ENCODE peak calls at places on chromosome 6, in four cellular contexts. One of them, this sample, is unnamed.

GRCh38 chr6:6434723-6435122 is 114.3 kb upstream of the F13A1 start:
- DNase-seq in body of pancreas: no peak
- DNase-seq in tibial nerve: no peak
- DNase-seq in cardiac muscle cell: no peak
- DNase-seq in this sample: no peak

GRCh38 chr6:33392168-33392947 is 735 bp downstream of the KIFC1 start:
- DNase-seq in body of pancreas: no peak
- DNase-seq in cardiac muscle cell: peak
- DNase-seq in tibial nerve: no peak
- DNase-seq in this sample: no peak

GRCh38 chr6:143451531-143451930 is 926 bp downstream of the PEX3 start:
- DNase-seq in cardiac muscle cell: no peak
- DNase-seq in tibial nerve: no peak
- DNase-seq in body of pancreas: no peak
- DNase-seq in this sample: no peak

GRCh38 chr6:4319992-4320683 is 184.8 kb upstream of the ECI2 start:
- DNase-seq in body of pancreas: no peak
- DNase-seq in cardiac muscle cell: peak
- DNase-seq in tibial nerve: no peak
- DNase-seq in this sample: no peak

GRCh38 chr6:93786474-93787330 is 367.3 kb upstream of the EPHA7 start:
- DNase-seq in body of pancreas: no peak
- DNase-seq in tibial nerve: no peak
- DNase-seq in cardiac muscle cell: peak
- DNase-seq in this sample: no peak

GRCh38 chr6:105759946-105760345 is 326.2 kb upstream of the PRDM1 start:
- DNase-seq in cardiac muscle cell: no peak
- DNase-seq in tibial nerve: no peak
- DNase-seq in body of pancreas: no peak
- DNase-seq in this sample: no peak

GRCh38 chr6:41741625-41742490 is 5.3 kb downstream of the PGC start:
- DNase-seq in tibial nerve: no peak
- DNase-seq in cardiac muscle cell: no peak
- DNase-seq in body of pancreas: no peak
- DNase-seq in this sample: no peak

GRCh38 chr6:155452576-155452975 is 3.1 kb downstream of the NOX3 start:
- DNase-seq in tibial nerve: no peak
- DNase-seq in cardiac muscle cell: no peak
- DNase-seq in body of pancreas: no peak
- DNase-seq in this sample: no peak

GRCh38 chr6:26351544-26351953 is 13.4 kb upstream of the BTN3A2 start:
- DNase-seq in cardiac muscle cell: peak
- DNase-seq in body of pancreas: no peak
- DNase-seq in tibial nerve: no peak
- DNase-seq in this sample: no peak

GRCh38 chr6:11043961-11044711 is at the start of gene ELOVL2:
- DNase-seq in body of pancreas: peak
- DNase-seq in tibial nerve: no peak
- DNase-seq in cardiac muscle cell: peak
- DNase-seq in this sample: no peak

GRCh38 chr6:968791-969190 is 275.9 kb upstream of the EXOC2 start:
- DNase-seq in body of pancreas: no peak
- DNase-seq in tibial nerve: no peak
- DNase-seq in cardiac muscle cell: no peak
- DNase-seq in this sample: no peak

GRCh38 chr6:166592818-166593217 is 6.3 kb upstream of the RAMACL start:
- DNase-seq in cardiac muscle cell: peak
- DNase-seq in body of pancreas: no peak
- DNase-seq in tibial nerve: no peak
- DNase-seq in this sample: no peak

GRCh38 chr6:36377594-36377993 is 9.9 kb downstream of the ETV7 start:
- DNase-seq in tibial nerve: no peak
- DNase-seq in cardiac muscle cell: no peak
- DNase-seq in body of pancreas: no peak
- DNase-seq in this sample: no peak

GRCh38 chr6:131840441-131840840 is 32.6 kb downstream of the ENPP1 start:
- DNase-seq in cardiac muscle cell: no peak
- DNase-seq in tibial nerve: no peak
- DNase-seq in body of pancreas: no peak
- DNase-seq in this sample: no peak

GRCh38 chr6:31659649-31660223 is 842 bp downstream of the C6orf47 start:
- DNase-seq in cardiac muscle cell: peak
- DNase-seq in tibial nerve: no peak
- DNase-seq in body of pancreas: no peak
- DNase-seq in this sample: no peak

GRCh38 chr6:166408936-166409755 is 26.4 kb upstream of the MPC1 start:
- DNase-seq in cardiac muscle cell: no peak
- DNase-seq in tibial nerve: no peak
- DNase-seq in body of pancreas: no peak
- DNase-seq in this sample: peak

GRCh38 chr6:120005292-120005976 is 655.9 kb upstream of the MAN1A1 start:
- DNase-seq in cardiac muscle cell: no peak
- DNase-seq in body of pancreas: no peak
- DNase-seq in tibial nerve: no peak
- DNase-seq in this sample: no peak
- H3K4me3 ChIP-seq in cardiac muscle cell: no peak
- H3K4me3 ChIP-seq in body of pancreas: no peak
- H3K4me3 ChIP-seq in tibial nerve: no peak
- H3K4me3 ChIP-seq in this sample: no peak

DNA sequence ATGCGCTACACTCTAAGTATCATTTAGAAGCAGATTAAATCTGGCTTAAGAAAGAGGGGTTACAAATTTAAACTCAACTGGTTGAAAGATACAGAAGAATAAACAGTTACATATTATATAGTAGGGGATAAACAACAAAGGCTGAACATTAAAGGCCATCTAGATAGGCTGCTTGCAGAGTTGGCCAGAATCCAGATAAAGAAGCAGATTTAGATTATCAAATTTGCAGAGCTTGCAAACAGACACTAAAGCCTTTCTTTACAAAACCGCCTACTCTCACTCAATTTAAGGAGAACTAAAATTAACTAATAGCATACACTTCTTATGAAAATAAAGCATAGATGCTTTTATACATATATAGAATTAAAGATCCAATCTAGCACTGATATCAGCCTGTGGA is 93.1 kb downstream of the SESN1 start:
- DNase-seq in body of pancreas: no peak
- DNase-seq in tibial nerve: no peak
- DNase-seq in cardiac muscle cell: peak
- DNase-seq in this sample: no peak
- H3K4me3 ChIP-seq in body of pancreas: no peak
- H3K4me3 ChIP-seq in tibial nerve: peak
- H3K4me3 ChIP-seq in cardiac muscle cell: no peak
- H3K4me3 ChIP-seq in this sample: peak

GRCh38 chr6:15365273-15365687 is 119.4 kb downstream of the JARID2 start:
- DNase-seq in tibial nerve: peak
- DNase-seq in body of pancreas: peak
- DNase-seq in cardiac muscle cell: peak
- DNase-seq in this sample: peak

GRCh38 chr6:15364401-15365037 is 118.7 kb downstream of the JARID2 start:
- DNase-seq in cardiac muscle cell: no peak
- DNase-seq in tibial nerve: no peak
- DNase-seq in body of pancreas: no peak
- DNase-seq in this sample: no peak

GRCh38 chr6:15368186-15368585 is 122.3 kb downstream of the JARID2 start:
- DNase-seq in cardiac muscle cell: peak
- DNase-seq in tibial nerve: no peak
- DNase-seq in body of pancreas: no peak
- DNase-seq in this sample: no peak

GRCh38 chr6:15366879-15367278 is 121.0 kb downstream of the JARID2 start:
- DNase-seq in body of pancreas: no peak
- DNase-seq in cardiac muscle cell: no peak
- DNase-seq in tibial nerve: no peak
- DNase-seq in this sample: no peak

GRCh38 chr6:15366003-15366535 is 120.2 kb downstream of the JARID2 start:
- DNase-seq in cardiac muscle cell: no peak
- DNase-seq in tibial nerve: no peak
- DNase-seq in body of pancreas: no peak
- DNase-seq in this sample: no peak
- H3K4me3 ChIP-seq in cardiac muscle cell: no peak
- H3K4me3 ChIP-seq in tibial nerve: no peak
- H3K4me3 ChIP-seq in body of pancreas: no peak
- H3K4me3 ChIP-seq in this sample: no peak

GRCh38 chr6:13709698-13710551 is 1.7 kb downstream of the RANBP9 start:
- DNase-seq in body of pancreas: no peak
- DNase-seq in cardiac muscle cell: peak
- DNase-seq in tibial nerve: no peak
- DNase-seq in this sample: no peak

GRCh38 chr6:13711726-13712484 is at the start of gene RANBP9:
- DNase-seq in tibial nerve: peak
- DNase-seq in body of pancreas: peak
- DNase-seq in cardiac muscle cell: peak
- DNase-seq in this sample: peak

GRCh38 chr6:13711384-13711725 is 280 bp downstream of the RANBP9 start:
- DNase-seq in body of pancreas: no peak
- DNase-seq in tibial nerve: no peak
- DNase-seq in cardiac muscle cell: no peak
- DNase-seq in this sample: no peak

GRCh38 chr6:13710552-13711383 is 867 bp downstream of the RANBP9 start:
- DNase-seq in body of pancreas: peak
- DNase-seq in tibial nerve: no peak
- DNase-seq in cardiac muscle cell: no peak
- DNase-seq in this sample: peak

DNA sequence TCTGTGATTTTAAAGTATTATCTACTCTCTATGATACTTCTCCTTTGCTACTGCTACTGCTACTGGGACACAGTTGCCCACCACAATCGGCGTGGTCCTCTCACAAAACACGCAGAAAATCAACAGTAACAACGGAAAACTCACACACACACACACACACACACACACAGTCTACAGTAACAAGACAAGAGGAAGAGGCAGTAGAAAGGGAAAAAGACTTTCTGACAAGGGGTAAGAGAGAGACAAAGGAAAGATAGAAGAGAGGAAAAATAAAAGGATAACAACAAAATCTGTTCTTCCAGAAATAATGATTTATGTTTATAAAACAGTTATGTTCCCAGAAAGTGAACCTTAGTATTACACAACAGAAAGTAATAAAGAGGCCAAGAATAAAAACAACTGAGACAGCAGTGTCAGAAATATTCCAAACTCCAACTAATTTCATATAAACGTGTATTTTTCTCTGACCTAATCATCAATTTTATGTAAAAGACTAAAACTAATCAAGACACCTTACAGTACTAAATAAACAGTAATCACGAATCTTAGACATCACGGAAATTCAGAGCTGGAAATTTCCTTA is 2.9 kb downstream of the RANBP9 start:
- DNase-seq in body of pancreas: no peak
- DNase-seq in cardiac muscle cell: peak
- DNase-seq in tibial nerve: no peak
- DNase-seq in this sample: no peak
- H3K4me3 ChIP-seq in body of pancreas: peak
- H3K4me3 ChIP-seq in cardiac muscle cell: peak
- H3K4me3 ChIP-seq in tibial nerve: peak
- H3K4me3 ChIP-seq in this sample: peak

DNA sequence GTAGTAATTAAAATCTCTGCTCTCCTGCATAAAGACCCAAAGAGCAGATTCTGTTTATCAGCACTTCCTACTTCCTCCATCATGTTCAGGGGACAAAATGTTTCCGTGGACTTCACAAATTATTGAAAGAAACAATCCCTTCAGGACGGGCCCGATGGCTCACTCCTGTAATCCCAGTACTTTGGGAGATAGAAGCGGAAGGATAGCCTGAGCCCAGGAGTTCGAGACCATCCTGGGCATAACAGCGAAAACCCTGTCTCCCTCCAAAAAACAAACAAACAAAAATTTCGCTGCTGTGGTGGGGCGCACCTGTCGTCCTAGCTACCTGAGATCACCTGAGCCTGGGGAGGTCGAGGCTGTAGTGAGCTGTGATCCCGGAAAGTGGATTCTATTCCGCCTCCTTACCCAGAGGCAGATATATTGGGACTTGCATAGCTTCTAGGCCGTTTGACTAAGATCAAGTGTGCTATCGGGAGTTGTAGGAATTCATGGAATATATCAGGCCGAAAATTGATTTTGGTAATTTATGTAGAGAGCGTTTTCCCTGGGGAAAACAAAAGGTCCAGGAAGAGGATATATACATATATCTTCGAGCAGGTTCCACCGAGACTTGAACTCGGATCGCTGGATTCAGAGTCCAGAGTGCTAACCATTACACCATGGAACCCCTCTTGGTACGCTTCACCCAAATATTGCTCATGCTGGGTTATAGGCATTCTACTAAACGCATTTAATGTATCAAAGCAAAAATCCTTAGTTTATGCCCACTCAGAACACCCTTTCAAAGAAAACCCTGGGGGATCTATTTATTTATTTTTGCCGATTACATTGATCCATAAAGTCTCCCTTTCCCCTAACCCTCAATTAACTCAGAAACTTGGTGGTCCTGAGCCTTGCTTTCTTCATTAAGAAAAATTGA is 74.5 kb upstream of the ZNF184 start:
- DNase-seq in tibial nerve: no peak
- DNase-seq in body of pancreas: no peak
- DNase-seq in cardiac muscle cell: peak
- DNase-seq in this sample: no peak
- H3K4me3 ChIP-seq in tibial nerve: no peak
- H3K4me3 ChIP-seq in body of pancreas: no peak
- H3K4me3 ChIP-seq in cardiac muscle cell: peak
- H3K4me3 ChIP-seq in this sample: no peak

GRCh38 chr6:37438912-37439311 is 5.9 kb downstream of the CMTR1 start:
- DNase-seq in body of pancreas: no peak
- DNase-seq in cardiac muscle cell: no peak
- DNase-seq in tibial nerve: no peak
- DNase-seq in this sample: no peak

GRCh38 chr6:37432916-37433656 is at the start of gene CMTR1:
- DNase-seq in tibial nerve: peak
- DNase-seq in cardiac muscle cell: peak
- DNase-seq in body of pancreas: peak
- DNase-seq in this sample: peak

GRCh38 chr6:37435373-37435772 is 2.4 kb downstream of the CMTR1 start:
- DNase-seq in cardiac muscle cell: no peak
- DNase-seq in body of pancreas: no peak
- DNase-seq in tibial nerve: no peak
- DNase-seq in this sample: no peak

GRCh38 chr6:37433657-37434271 is 743 bp downstream of the CMTR1 start:
- DNase-seq in cardiac muscle cell: peak
- DNase-seq in body of pancreas: no peak
- DNase-seq in tibial nerve: no peak
- DNase-seq in this sample: no peak

GRCh38 chr6:37435816-37436215 is 2.8 kb downstream of the CMTR1 start:
- DNase-seq in tibial nerve: no peak
- DNase-seq in cardiac muscle cell: no peak
- DNase-seq in body of pancreas: no peak
- DNase-seq in this sample: no peak
- H3K4me3 ChIP-seq in tibial nerve: no peak
- H3K4me3 ChIP-seq in cardiac muscle cell: no peak
- H3K4me3 ChIP-seq in body of pancreas: no peak
- H3K4me3 ChIP-seq in this sample: no peak